ENCODE peak calls at places on chromosomes 6 and 20, in eight cellular contexts. I, D, Z, F, C, E, M and R are unnamed samples.
A peak's percentile ranks its signal among the peaks of the same experiment; 100 is the strongest.

GRCh38 chr6:6981923-6982322 is 125.8 kb upstream of the RREB1 start:
- DNase-seq in F (no peak), M (peak; percentile 69), I (no peak), C (no peak), Z (no peak), E (no peak), D (no peak), R (no peak)

GRCh38 chr6:123926000-123926399 is 122.3 kb downstream of the NKAIN2 start:
- DNase-seq in F (no peak), M (no peak), E (no peak), Z (no peak), C (no peak), I (no peak), D (no peak), R (no peak)

GRCh38 chr6:133173276-133173675 is 67.9 kb upstream of the EYA4 start:
- DNase-seq in D (no peak), M (no peak), C (no peak), I (no peak), Z (no peak), E (no peak), F (no peak), R (no peak)

GRCh38 chr6:118896339-118897136 is 2.6 kb downstream of the ASF1A start:
- DNase-seq in C (no peak), F (no peak), I (no peak), D (no peak), Z (peak; percentile 40), M (no peak), E (no peak), R (no peak)

GRCh38 chr6:147395158-147395557 is 113.3 kb upstream of the SAMD5 start:
- DNase-seq in E (no peak), I (no peak), Z (no peak), C (no peak), M (no peak), D (no peak), F (no peak), R (no peak)

GRCh38 chr6:167219967-167220512 is 62.3 kb upstream of the GPR31 start:
- DNase-seq in C (no peak), F (no peak), M (no peak), E (no peak), D (no peak), Z (peak; percentile 27), I (no peak), R (no peak)

GRCh38 chr6:43020847-43021246 is 576 bp upstream of the RRP36 start:
- DNase-seq in M (no peak), C (no peak), F (no peak), E (no peak), Z (no peak), I (no peak), D (no peak), R (no peak)

GRCh38 chr6:36290668-36291620 is 21.1 kb downstream of the PNPLA1 start:
- DNase-seq in Z (peak; percentile 65), I (no peak), E (no peak), M (no peak), D (no peak), F (peak; percentile 62), C (peak; percentile 59), R (no peak)

GRCh38 chr20:22776369-22776768 is 192.0 kb upstream of the FOXA2 start:
- DNase-seq in E (no peak), Z (no peak), M (no peak), F (no peak), C (no peak), D (no peak), I (no peak), R (no peak)

GRCh38 chr6:115053169-115053860 is 710.5 kb upstream of the HS3ST5 start:
- DNase-seq in C (no peak), I (no peak), Z (no peak), D (no peak), E (no peak), F (no peak), M (no peak), R (no peak)

GRCh38 chr6:4299476-4299875 is 164.1 kb upstream of the ECI2 start:
- DNase-seq in M (no peak), I (no peak), F (no peak), D (no peak), E (no peak), Z (no peak), C (no peak), R (no peak)

GRCh38 chr6:142416179-142416578 is 114.4 kb downstream of the ADGRG6 start:
- DNase-seq in M (no peak), C (no peak), E (no peak), D (no peak), I (no peak), Z (peak; percentile 52), F (no peak), R (no peak)

GRCh38 chr20:25275813-25276532 is 28.1 kb downstream of the PYGB start:
- DNase-seq in M (peak; percentile 1), D (no peak), F (no peak), C (peak; percentile 34), Z (no peak), I (peak; percentile 11), E (peak; percentile 11), R (peak; percentile 3)

GRCh38 chr6:150813993-150814359 is 51.5 kb upstream of the MTHFD1L start:
- DNase-seq in C (no peak), Z (peak; percentile 13), E (no peak), D (no peak), M (no peak), F (no peak), I (no peak), R (no peak)

GRCh38 chr6:120805267-120805666 is 529.0 kb downstream of the TBC1D32 start:
- DNase-seq in F (no peak), Z (no peak), M (no peak), I (no peak), D (no peak), C (no peak), E (no peak), R (no peak)

GRCh38 chr6:50471041-50471440 is 242.3 kb upstream of the TFAP2D start:
- DNase-seq in F (no peak), Z (no peak), E (no peak), C (no peak), M (no peak), D (no peak), I (no peak), R (no peak)

GRCh38 chr20:59988141-59988540 is 29.9 kb downstream of the CDH26 start:
- DNase-seq in I (no peak), E (no peak), F (no peak), C (peak; percentile 72), D (no peak), M (peak; percentile 87), Z (peak; percentile 62), R (no peak)

GRCh38 chr6:160428069-160428430 is 79.9 kb downstream of the SLC22A3 start:
- DNase-seq in D (peak; percentile 49), C (peak; percentile 49), Z (peak; percentile 48), F (no peak), E (peak; percentile 87), I (peak; percentile 87), M (peak; percentile 74), R (peak; percentile 14)

GRCh38 chr6:89615882-89616281 is 22.7 kb downstream of the LYRM2 start:
- DNase-seq in C (no peak), M (no peak), I (no peak), Z (no peak), D (no peak), F (no peak), E (no peak), R (no peak)

GRCh38 chr6:167285077-167285770 is 5.9 kb upstream of the UNC93A start:
- DNase-seq in M (peak; percentile 33), D (no peak), I (no peak), Z (no peak), F (peak; percentile 22), E (no peak), C (no peak), R (no peak)

GRCh38 chr20:38218566-38218885 is 42.0 kb downstream of the KIAA1755 start:
- DNase-seq in I (no peak), Z (no peak), M (no peak), F (no peak), D (peak; percentile 6), C (no peak), E (no peak), R (no peak)

GRCh38 chr6:5671604-5672559 is 334.8 kb downstream of the NRN1 start:
- DNase-seq in D (peak; percentile 31), I (no peak), F (no peak), M (no peak), Z (peak; percentile 13), C (no peak), E (no peak), R (no peak)

GRCh38 chr6:168043848-168044415 is 35.1 kb downstream of the FRMD1 start:
- DNase-seq in E (no peak), Z (no peak), D (no peak), F (no peak), I (no peak), M (no peak), C (no peak), R (no peak)

GRCh38 chr6:157516319-157517026 is 135.5 kb downstream of the ZDHHC14 start:
- DNase-seq in E (no peak), Z (no peak), D (no peak), I (no peak), F (no peak), C (no peak), M (no peak), R (no peak)

GRCh38 chr6:72622094-72622540 is 253 bp downstream of the KCNQ5 start:
- DNase-seq in M (peak; percentile 71), Z (peak; percentile 61), F (peak; percentile 17), C (peak; percentile 53), E (no peak), D (peak; percentile 23), I (peak; percentile 32), R (peak; percentile 74)
- TF ChIP-seq CTCF in M (no peak), Z (no peak), F (no peak), C (no peak), E (no peak), D (peak; percentile 39), I (no peak), R (no peak)

GRCh38 chr20:49280463-49281058 is 2.7 kb upstream of the ZNFX1 start:
- DNase-seq in D (no peak), M (no peak), F (no peak), Z (peak; percentile 2), I (no peak), E (no peak), C (no peak), R (no peak)
- H3K9me3 ChIP-seq in D (no peaks in the 10 kb centered on the region), M (no peaks in the 10 kb centered on the region), F (peaks cover 58% of the 10 kb centered on the region), Z (no peaks in the 10 kb centered on the region), I (no peaks in the 10 kb centered on the region), E (no peaks in the 10 kb centered on the region), C (peaks cover 30% of the 10 kb centered on the region), R (no peaks in the 10 kb centered on the region)

GRCh38 chr6:34676140-34676539 is 20.4 kb downstream of the ILRUN start:
- DNase-seq in I (no peak), E (no peak), C (no peak), D (no peak), M (no peak), Z (no peak), F (no peak), R (no peak)
- H3K4me1 ChIP-seq in I (peaks cover 12% of the 10 kb centered on the region), E (peaks cover 8% of the 10 kb centered on the region), C (peaks cover 59% of the 10 kb centered on the region), D (peaks cover 27% of the 10 kb centered on the region), M (peaks cover 36% of the 10 kb centered on the region), Z (peaks cover 43% of the 10 kb centered on the region), F (peaks cover 33% of the 10 kb centered on the region), R (no peaks in the 10 kb centered on the region)

GRCh38 chr6:9248125-9248524 is 812.8 kb upstream of the SLC35B3 start:
- DNase-seq in Z (no peak), F (no peak), M (no peak), I (no peak), C (no peak), E (no peak), D (no peak), R (no peak)

GRCh38 chr6:9254251-9254650 is 818.9 kb upstream of the SLC35B3 start:
- DNase-seq in I (no peak), F (no peak), Z (no peak), M (no peak), C (no peak), D (no peak), E (no peak), R (no peak)

GRCh38 chr6:9252784-9253183 is 817.4 kb upstream of the SLC35B3 start:
- DNase-seq in E (no peak), I (no peak), D (no peak), C (no peak), Z (no peak), M (no peak), F (no peak), R (no peak)

GRCh38 chr6:9250852-9251251 is 815.5 kb upstream of the SLC35B3 start:
- DNase-seq in Z (peak; percentile 77), I (peak; percentile 26), D (no peak), C (no peak), E (no peak), M (peak; percentile 30), F (peak; percentile 60), R (no peak)
- TF ChIP-seq CTCF in Z (peak; percentile 75), I (no peak), D (no peak), C (peak; percentile 42), E (no peak), M (no peak), F (no peak), R (peak; percentile 23)